ENCODE peak calls at places on chromosomes 7 and 10, in eight cellular contexts. One of them, this sample, is unnamed.

GRCh38 chr10:15163261-15163864 is 5.1 kb downstream of the NMT2 start:
- DNase-seq in DND-41: no peak
- DNase-seq in testis: no peak
- DNase-seq in mucosa of descending colon: no peak
- DNase-seq in upper lobe of right lung: no peak
- DNase-seq in fibroblast of villous mesenchyme: no peak
- DNase-seq in fibroblast of lung: no peak
- DNase-seq in A549: no peak
- DNase-seq in this sample: no peak

GRCh38 chr7:80960228-80960627 is 41.4 kb upstream of the SEMA3C start:
- DNase-seq in DND-41: no peak
- DNase-seq in testis: no peak
- DNase-seq in mucosa of descending colon: no peak
- DNase-seq in upper lobe of right lung: no peak
- DNase-seq in fibroblast of villous mesenchyme: no peak
- DNase-seq in fibroblast of lung: peak
- DNase-seq in A549: no peak
- DNase-seq in this sample: no peak

GRCh38 chr10:71474702-71475242 is 78.1 kb downstream of the CDH23 start:
- DNase-seq in DND-41: no peak
- DNase-seq in testis: no peak
- DNase-seq in mucosa of descending colon: no peak
- DNase-seq in upper lobe of right lung: no peak
- DNase-seq in fibroblast of villous mesenchyme: no peak
- DNase-seq in fibroblast of lung: no peak
- DNase-seq in A549: no peak
- DNase-seq in this sample: no peak

GRCh38 chr7:155361947-155362346 is 64.3 kb downstream of the INSIG1 start:
- DNase-seq in DND-41: no peak
- DNase-seq in testis: no peak
- DNase-seq in mucosa of descending colon: no peak
- DNase-seq in upper lobe of right lung: peak
- DNase-seq in fibroblast of villous mesenchyme: no peak
- DNase-seq in fibroblast of lung: no peak
- DNase-seq in A549: no peak
- DNase-seq in this sample: no peak

GRCh38 chr10:34172936-34173533 is 642.1 kb downstream of the PARD3 start:
- DNase-seq in DND-41: no peak
- DNase-seq in testis: no peak
- DNase-seq in mucosa of descending colon: no peak
- DNase-seq in upper lobe of right lung: no peak
- DNase-seq in fibroblast of villous mesenchyme: peak
- DNase-seq in fibroblast of lung: peak
- DNase-seq in A549: no peak
- DNase-seq in this sample: no peak

GRCh38 chr7:129797224-129797789 is 155.5 kb downstream of the UBE2H start:
- DNase-seq in DND-41: no peak
- DNase-seq in testis: no peak
- DNase-seq in mucosa of descending colon: no peak
- DNase-seq in upper lobe of right lung: no peak
- DNase-seq in fibroblast of villous mesenchyme: no peak
- DNase-seq in fibroblast of lung: no peak
- DNase-seq in A549: no peak
- DNase-seq in this sample: no peak

GRCh38 chr10:78843495-78843894 is 225.3 kb upstream of the ZMIZ1 start:
- DNase-seq in DND-41: no peak
- DNase-seq in testis: no peak
- DNase-seq in mucosa of descending colon: no peak
- DNase-seq in upper lobe of right lung: no peak
- DNase-seq in fibroblast of villous mesenchyme: no peak
- DNase-seq in fibroblast of lung: no peak
- DNase-seq in A549: no peak
- DNase-seq in this sample: no peak

GRCh38 chr7:1693419-1693990 is 23.4 kb downstream of the ELFN1 start:
- DNase-seq in DND-41: no peak
- DNase-seq in testis: no peak
- DNase-seq in mucosa of descending colon: peak
- DNase-seq in upper lobe of right lung: peak
- DNase-seq in fibroblast of villous mesenchyme: no peak
- DNase-seq in fibroblast of lung: no peak
- DNase-seq in A549: no peak
- DNase-seq in this sample: no peak

GRCh38 chr10:43202224-43202656 is 64.0 kb downstream of the CSGALNACT2 start:
- DNase-seq in DND-41: no peak
- DNase-seq in testis: no peak
- DNase-seq in mucosa of descending colon: peak
- DNase-seq in upper lobe of right lung: peak
- DNase-seq in fibroblast of villous mesenchyme: no peak
- DNase-seq in fibroblast of lung: no peak
- DNase-seq in A549: no peak
- DNase-seq in this sample: no peak

GRCh38 chr7:17690030-17690429 is 250.3 kb downstream of the SNX13 start:
- DNase-seq in DND-41: no peak
- DNase-seq in testis: no peak
- DNase-seq in mucosa of descending colon: no peak
- DNase-seq in upper lobe of right lung: no peak
- DNase-seq in fibroblast of villous mesenchyme: peak
- DNase-seq in fibroblast of lung: peak
- DNase-seq in A549: no peak
- DNase-seq in this sample: peak

GRCh38 chr7:155258233-155258575 is 39.5 kb upstream of the INSIG1 start:
- DNase-seq in DND-41: no peak
- DNase-seq in testis: no peak
- DNase-seq in mucosa of descending colon: no peak
- DNase-seq in upper lobe of right lung: no peak
- DNase-seq in fibroblast of villous mesenchyme: peak
- DNase-seq in fibroblast of lung: peak
- DNase-seq in A549: no peak
- DNase-seq in this sample: peak

GRCh38 chr7:8260871-8261707 is 878 bp downstream of the ICA1 start:
- DNase-seq in DND-41: peak
- DNase-seq in testis: peak
- DNase-seq in mucosa of descending colon: peak
- DNase-seq in upper lobe of right lung: peak
- DNase-seq in fibroblast of villous mesenchyme: no peak
- DNase-seq in fibroblast of lung: peak
- DNase-seq in A549: peak
- DNase-seq in this sample: no peak

GRCh38 chr7:151876112-151876898 is 610 bp downstream of the PRKAG2 start:
- DNase-seq in DND-41: no peak
- DNase-seq in testis: peak
- DNase-seq in mucosa of descending colon: peak
- DNase-seq in upper lobe of right lung: peak
- DNase-seq in fibroblast of villous mesenchyme: peak
- DNase-seq in fibroblast of lung: peak
- DNase-seq in A549: peak
- DNase-seq in this sample: peak

GRCh38 chr7:140525741-140526140 is 46.4 kb upstream of the MKRN1 start:
- DNase-seq in DND-41: peak
- DNase-seq in testis: no peak
- DNase-seq in mucosa of descending colon: peak
- DNase-seq in upper lobe of right lung: no peak
- DNase-seq in fibroblast of villous mesenchyme: no peak
- DNase-seq in fibroblast of lung: peak
- DNase-seq in A549: no peak
- DNase-seq in this sample: peak

GRCh38 chr10:122307669-122308486 is 36.8 kb downstream of the BTBD16 start:
- DNase-seq in DND-41: no peak
- DNase-seq in testis: peak
- DNase-seq in mucosa of descending colon: no peak
- DNase-seq in upper lobe of right lung: no peak
- DNase-seq in fibroblast of villous mesenchyme: peak
- DNase-seq in fibroblast of lung: peak
- DNase-seq in A549: peak
- DNase-seq in this sample: peak
- H3K4me3 ChIP-seq in DND-41: no peak
- H3K4me3 ChIP-seq in testis: no peak
- H3K4me3 ChIP-seq in mucosa of descending colon: no peak
- H3K4me3 ChIP-seq in upper lobe of right lung: no peak
- H3K4me3 ChIP-seq in fibroblast of villous mesenchyme: peak
- H3K4me3 ChIP-seq in fibroblast of lung: peak
- H3K4me3 ChIP-seq in A549: no peak
- H3K4me3 ChIP-seq in this sample: peak

DNA sequence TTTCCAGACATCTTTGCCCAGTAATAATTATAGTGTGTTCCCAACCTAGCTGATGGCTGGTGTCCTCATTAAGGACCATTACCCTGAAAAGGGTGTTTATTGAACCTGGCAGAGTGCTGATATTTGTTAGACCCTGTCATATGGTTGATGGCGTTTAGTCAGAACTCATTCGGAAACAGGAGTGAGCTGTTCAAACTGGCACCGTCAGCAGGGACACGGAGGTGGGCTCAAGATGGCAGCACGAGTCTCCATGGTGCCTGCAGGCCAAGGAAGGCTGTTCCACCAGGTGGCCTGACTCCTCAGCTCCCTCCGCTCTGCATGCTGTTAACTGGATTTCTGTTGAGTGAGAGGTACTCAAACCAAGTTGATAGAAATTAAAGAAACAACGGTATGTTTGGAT is 589.1 kb upstream of the MGMT start:
- DNase-seq in DND-41: no peak
- DNase-seq in testis: no peak
- DNase-seq in mucosa of descending colon: no peak
- DNase-seq in upper lobe of right lung: no peak
- DNase-seq in fibroblast of villous mesenchyme: no peak
- DNase-seq in fibroblast of lung: no peak
- DNase-seq in A549: no peak
- DNase-seq in this sample: no peak
- TF ChIP-seq CTCF in DND-41: no peak
- TF ChIP-seq CTCF in testis: no peak
- TF ChIP-seq CTCF in mucosa of descending colon: no peak
- TF ChIP-seq CTCF in upper lobe of right lung: no peak
- TF ChIP-seq CTCF in fibroblast of villous mesenchyme: no peak
- TF ChIP-seq CTCF in fibroblast of lung: no peak
- TF ChIP-seq CTCF in A549: no peak
- TF ChIP-seq CTCF in this sample: no peak

GRCh38 chr7:69963388-69963787 is 365.1 kb downstream of the AUTS2 start:
- DNase-seq in DND-41: no peak
- DNase-seq in testis: no peak
- DNase-seq in mucosa of descending colon: no peak
- DNase-seq in upper lobe of right lung: no peak
- DNase-seq in fibroblast of villous mesenchyme: no peak
- DNase-seq in fibroblast of lung: no peak
- DNase-seq in A549: no peak
- DNase-seq in this sample: no peak

GRCh38 chr7:69961396-69961795 is 363.1 kb downstream of the AUTS2 start:
- DNase-seq in DND-41: no peak
- DNase-seq in testis: no peak
- DNase-seq in mucosa of descending colon: no peak
- DNase-seq in upper lobe of right lung: no peak
- DNase-seq in fibroblast of villous mesenchyme: no peak
- DNase-seq in fibroblast of lung: no peak
- DNase-seq in A549: no peak
- DNase-seq in this sample: no peak

GRCh38 chr7:69962856-69963149 is 364.5 kb downstream of the AUTS2 start:
- DNase-seq in DND-41: peak
- DNase-seq in testis: no peak
- DNase-seq in mucosa of descending colon: no peak
- DNase-seq in upper lobe of right lung: no peak
- DNase-seq in fibroblast of villous mesenchyme: no peak
- DNase-seq in fibroblast of lung: peak
- DNase-seq in A549: no peak
- DNase-seq in this sample: peak

GRCh38 chr7:69957661-69958060 is 359.4 kb downstream of the AUTS2 start:
- DNase-seq in DND-41: no peak
- DNase-seq in testis: no peak
- DNase-seq in mucosa of descending colon: no peak
- DNase-seq in upper lobe of right lung: no peak
- DNase-seq in fibroblast of villous mesenchyme: no peak
- DNase-seq in fibroblast of lung: no peak
- DNase-seq in A549: no peak
- DNase-seq in this sample: no peak

GRCh38 chr7:69962077-69962855 is 364.0 kb downstream of the AUTS2 start:
- DNase-seq in DND-41: no peak
- DNase-seq in testis: peak
- DNase-seq in mucosa of descending colon: no peak
- DNase-seq in upper lobe of right lung: peak
- DNase-seq in fibroblast of villous mesenchyme: no peak
- DNase-seq in fibroblast of lung: peak
- DNase-seq in A549: no peak
- DNase-seq in this sample: peak
- H3K4me3 ChIP-seq in DND-41: no peak
- H3K4me3 ChIP-seq in testis: no peak
- H3K4me3 ChIP-seq in mucosa of descending colon: no peak
- H3K4me3 ChIP-seq in upper lobe of right lung: no peak
- H3K4me3 ChIP-seq in fibroblast of villous mesenchyme: no peak
- H3K4me3 ChIP-seq in fibroblast of lung: no peak
- H3K4me3 ChIP-seq in A549: no peak
- H3K4me3 ChIP-seq in this sample: no peak

DNA sequence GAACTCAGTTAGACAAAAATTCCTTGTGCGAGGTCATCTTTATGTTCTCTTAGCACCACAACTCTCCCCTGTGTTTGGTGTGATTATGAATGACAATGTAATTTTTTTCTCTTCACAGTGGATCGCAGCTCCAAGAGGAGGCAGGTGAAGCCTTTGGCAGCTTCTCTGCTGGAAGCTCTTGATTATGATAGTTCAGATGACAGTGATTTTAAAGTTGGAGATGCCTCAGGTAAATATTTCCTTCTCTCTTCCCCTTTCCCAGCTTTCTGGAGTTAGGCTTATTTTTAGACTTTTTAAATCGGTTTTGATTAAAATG is 1.0 kb downstream of the PHF14 start:
- DNase-seq in DND-41: no peak
- DNase-seq in testis: no peak
- DNase-seq in mucosa of descending colon: no peak
- DNase-seq in upper lobe of right lung: no peak
- DNase-seq in fibroblast of villous mesenchyme: no peak
- DNase-seq in fibroblast of lung: no peak
- DNase-seq in A549: peak
- DNase-seq in this sample: no peak
- TF ChIP-seq CTCF in DND-41: no peak
- TF ChIP-seq CTCF in testis: no peak
- TF ChIP-seq CTCF in mucosa of descending colon: no peak
- TF ChIP-seq CTCF in upper lobe of right lung: no peak
- TF ChIP-seq CTCF in fibroblast of villous mesenchyme: no peak
- TF ChIP-seq CTCF in fibroblast of lung: no peak
- TF ChIP-seq CTCF in A549: no peak
- TF ChIP-seq CTCF in this sample: no peak

GRCh38 chr7:99929730-99930053 is 272 bp upstream of the GJC3 start:
- DNase-seq in DND-41: no peak
- DNase-seq in testis: no peak
- DNase-seq in mucosa of descending colon: no peak
- DNase-seq in upper lobe of right lung: no peak
- DNase-seq in fibroblast of villous mesenchyme: no peak
- DNase-seq in fibroblast of lung: no peak
- DNase-seq in A549: no peak
- DNase-seq in this sample: no peak
- H3K4me3 ChIP-seq in DND-41: no peak
- H3K4me3 ChIP-seq in testis: no peak
- H3K4me3 ChIP-seq in mucosa of descending colon: no peak
- H3K4me3 ChIP-seq in upper lobe of right lung: no peak
- H3K4me3 ChIP-seq in fibroblast of villous mesenchyme: peak
- H3K4me3 ChIP-seq in fibroblast of lung: no peak
- H3K4me3 ChIP-seq in A549: no peak
- H3K4me3 ChIP-seq in this sample: no peak